ENCODE peak calls at places on chromosomes 4 and X, in nine cellular contexts. E is HepG2, H is NB4, M is endothelial cell of umbilical vein, S is WTC11, Z is GM12878, B is SK-N-SH, J is HCT116, T is K562. D is an unnamed sample.

GRCh38 chr4:82044141-82044993 is 329.4 kb downstream of the HNRNPD start:
- DNase-seq in E (no peak), H (peak; percentile 72), M (no peak), S (peak; percentile 80), Z (no peak), B (peak; percentile 34), J (no peak), T (no peak), D (peak; percentile 18)

GRCh38 chr4:17694552-17694951 is 80.1 kb downstream of the MED28 start:
- DNase-seq in E (peak; percentile 51), H (no peak), M (no peak), S (no peak), Z (no peak), B (no peak), J (no peak), T (no peak), D (no peak)

GRCh38 chrX:47723689-47724088 is 64.7 kb upstream of the UXT start:
- DNase-seq in E (peak; percentile 3), H (peak; percentile 13), M (no peak), S (peak; percentile 44), Z (no peak), B (no peak), J (no peak), T (peak; percentile 65), D (no peak)

GRCh38 chrX:120452131-120452530 is 17.0 kb downstream of the LAMP2 start:
- DNase-seq in E (peak; percentile 4), H (peak; percentile 51), M (peak; percentile 17), S (peak; percentile 13), Z (no peak), B (peak; percentile 50), J (no peak), T (peak; percentile 57), D (peak; percentile 8)

GRCh38 chrX:110803506-110803905 is 7.9 kb upstream of the CHRDL1 start:
- DNase-seq in E (no peak), H (no peak), M (no peak), S (no peak), Z (no peak), B (no peak), J (no peak), T (no peak), D (no peak)

GRCh38 chrX:30196322-30196721 is 19.0 kb upstream of the MAGEB2 start:
- DNase-seq in E (no peak), H (peak; percentile 5), M (peak; percentile 4), S (no peak), Z (no peak), B (peak; percentile 32), J (peak; percentile 7), T (peak; percentile 17), D (peak; percentile 35)

GRCh38 chrX:66731398-66731797 is 92.5 kb upstream of the EDA2R start:
- DNase-seq in E (peak; percentile 12), H (peak; percentile 56), M (peak; percentile 9), S (no peak), Z (peak; percentile 3), B (peak; percentile 16), J (no peak), T (peak; percentile 26), D (peak; percentile 43)

GRCh38 chr4:19739101-19739651 is 512.5 kb upstream of the SLIT2 start:
- DNase-seq in E (no peak), H (peak; percentile 6), M (peak; percentile 96), S (no peak), Z (no peak), B (no peak), J (peak; percentile 78), T (no peak), D (no peak)

GRCh38 chr4:150579591-150580234 is 2.2 kb upstream of the MAB21L2 start:
- DNase-seq in E (no peak), H (no peak), M (no peak), S (peak; percentile 57), Z (no peak), B (peak; percentile 57), J (no peak), T (no peak), D (no peak)

GRCh38 chrX:50725310-50725709 is 88.7 kb downstream of the SHROOM4 start:
- DNase-seq in E (no peak), H (no peak), M (no peak), S (no peak), Z (no peak), B (no peak), J (no peak), T (no peak), D (no peak)

GRCh38 chrX:149540133-149540620 is 635 bp upstream of the EOLA1 start:
- DNase-seq in E (peak; percentile 70), H (peak; percentile 90), M (no peak), S (peak; percentile 82), Z (no peak), B (peak; percentile 84), J (peak; percentile 63), T (peak; percentile 91), D (peak; percentile 55)

GRCh38 chr4:86961605-86962295 is 26.9 kb downstream of the AFF1 start:
- DNase-seq in E (no peak), H (peak; percentile 92), M (no peak), S (no peak), Z (peak; percentile 85), B (no peak), J (no peak), T (peak; percentile 91), D (no peak)

GRCh38 chr4:54902261-54902660 is 223.1 kb downstream of the KDR start:
- DNase-seq in E (no peak), H (no peak), M (no peak), S (no peak), Z (no peak), B (no peak), J (no peak), T (no peak), D (no peak)
- TF ChIP-seq MAX in E (no peak), H (no peak), M (no peak), S (no peak), Z (no peak), B (no peak), J (no peak), T (no peak), D (no peak)

GRCh38 chrX:38940547-38940946 is 139.3 kb downstream of the MID1IP1 start:
- DNase-seq in E (no peak), H (no peak), M (no peak), S (no peak), Z (no peak), B (no peak), J (no peak), T (no peak), D (no peak)
- TF ChIP-seq MAX in E (no peak), H (no peak), M (no peak), S (no peak), Z (no peak), B (no peak), J (no peak), T (no peak), D (no peak)

DNA sequence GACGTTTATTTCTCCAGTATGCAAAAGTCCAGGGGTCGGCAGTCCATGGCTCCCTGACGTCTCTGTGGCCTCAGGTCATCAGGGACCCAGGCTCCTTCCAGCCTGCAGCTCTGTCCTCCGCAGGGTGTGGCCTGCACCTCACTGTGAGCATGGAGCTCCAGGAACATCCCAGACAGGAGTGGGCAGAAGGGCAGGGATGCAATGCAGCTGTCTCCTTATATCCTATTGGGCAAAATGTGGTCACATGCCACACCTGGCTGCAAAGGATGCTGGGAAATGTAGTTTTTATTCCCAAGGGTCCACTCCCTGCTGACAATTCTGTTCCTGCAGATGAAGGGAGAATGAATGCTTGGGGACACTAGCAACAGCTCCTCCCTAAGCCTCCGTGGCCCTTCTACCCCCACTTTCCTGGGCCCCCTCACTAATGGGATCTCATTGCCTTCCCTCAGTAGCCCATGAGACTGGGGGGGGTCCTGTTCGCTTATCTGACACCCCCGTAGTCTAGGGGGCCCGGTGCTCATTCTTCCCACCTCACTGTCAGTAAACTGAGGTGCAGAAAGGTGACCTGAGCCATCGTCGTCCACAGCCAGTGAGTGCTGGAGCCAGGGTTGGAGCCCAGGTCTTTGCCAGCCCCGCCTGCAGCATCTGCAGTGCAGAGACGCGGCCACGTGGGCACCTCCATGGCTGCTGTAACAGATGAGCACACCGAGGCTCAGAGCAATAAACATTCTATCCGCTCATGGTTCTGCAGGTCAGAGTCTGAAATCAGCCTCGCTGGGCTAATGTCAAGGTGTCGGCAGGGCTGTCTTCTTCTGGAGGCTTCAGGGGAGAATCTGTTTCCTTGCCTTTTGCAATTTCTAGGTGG is 5.9 kb upstream of the GRPEL1 start:
- DNase-seq in E (peak; percentile 77), H (peak; percentile 75), M (peak; percentile 49), S (peak; percentile 52), Z (no peak), B (peak; percentile 87), J (peak; percentile 65), T (peak; percentile 78), D (peak; percentile 66)
- TF ChIP-seq MAX in E (no peak), H (peak; percentile 78), M (peak; percentile 87), S (no peak), Z (no peak), B (no peak), J (no peak), T (no peak), D (no peak)

GRCh38 chr4:15757084-15757483 is 21.0 kb upstream of the CD38 start:
- DNase-seq in E (no peak), H (peak; percentile 32), M (no peak), S (no peak), Z (no peak), B (no peak), J (no peak), T (no peak), D (no peak)
- TF ChIP-seq MAX in E (no peak), H (no peak), M (no peak), S (no peak), Z (no peak), B (no peak), J (no peak), T (no peak), D (no peak)

GRCh38 chrX:136204571-136204970 is 46.6 kb downstream of the MAP7D3 start:
- DNase-seq in E (no peak), H (no peak), M (peak; percentile 54), S (no peak), Z (no peak), B (no peak), J (no peak), T (no peak), D (peak; percentile 15)
- TF ChIP-seq MAX in E (no peak), H (no peak), M (no peak), S (no peak), Z (no peak), B (no peak), J (no peak), T (no peak), D (no peak)

D was measured in A549.